ENCODE peak calls at places on chromosomes 16 and 17, in ten cellular contexts. One of them, this sample, is unnamed.

GRCh38 chr17:77316191-77316641 is 175.4 kb downstream of the SEC14L1 start:
- DNase-seq in sigmoid colon: peak; percentile 91
- DNase-seq in transverse colon: peak; percentile 16
- DNase-seq in NB4: no peak
- DNase-seq in CD8-positive, alpha-beta T cell: no peak
- DNase-seq in AG04450: no peak
- DNase-seq in tibial nerve: no peak
- DNase-seq in OCI-LY7: no peak
- DNase-seq in astrocyte: peak; percentile 84
- DNase-seq in astrocyte of the spinal cord: peak; percentile 89
- DNase-seq in this sample: peak; percentile 43

GRCh38 chr17:80738987-80739730 is 194.5 kb downstream of the RPTOR start:
- DNase-seq in sigmoid colon: no peak
- DNase-seq in transverse colon: no peak
- DNase-seq in NB4: no peak
- DNase-seq in CD8-positive, alpha-beta T cell: no peak
- DNase-seq in AG04450: no peak
- DNase-seq in tibial nerve: no peak
- DNase-seq in OCI-LY7: no peak
- DNase-seq in astrocyte: no peak
- DNase-seq in astrocyte of the spinal cord: peak; percentile 37
- DNase-seq in this sample: no peak

GRCh38 chr17:9108166-9108565 is 86.9 kb downstream of the NTN1 start:
- DNase-seq in sigmoid colon: no peak
- DNase-seq in transverse colon: no peak
- DNase-seq in NB4: peak; percentile 48
- DNase-seq in CD8-positive, alpha-beta T cell: no peak
- DNase-seq in AG04450: no peak
- DNase-seq in tibial nerve: no peak
- DNase-seq in OCI-LY7: no peak
- DNase-seq in astrocyte: no peak
- DNase-seq in astrocyte of the spinal cord: no peak
- DNase-seq in this sample: no peak

GRCh38 chr17:78785011-78785662 is 3.1 kb upstream of the CYTH1 start:
- DNase-seq in sigmoid colon: peak; percentile 56
- DNase-seq in transverse colon: no peak
- DNase-seq in NB4: no peak
- DNase-seq in CD8-positive, alpha-beta T cell: no peak
- DNase-seq in AG04450: no peak
- DNase-seq in tibial nerve: no peak
- DNase-seq in OCI-LY7: no peak
- DNase-seq in astrocyte: no peak
- DNase-seq in astrocyte of the spinal cord: no peak
- DNase-seq in this sample: no peak

GRCh38 chr16:8388684-8389083 is 201.6 kb downstream of the TMEM114 start:
- DNase-seq in sigmoid colon: no peak
- DNase-seq in transverse colon: no peak
- DNase-seq in NB4: no peak
- DNase-seq in CD8-positive, alpha-beta T cell: no peak
- DNase-seq in AG04450: no peak
- DNase-seq in tibial nerve: no peak
- DNase-seq in OCI-LY7: no peak
- DNase-seq in astrocyte: no peak
- DNase-seq in astrocyte of the spinal cord: no peak
- DNase-seq in this sample: no peak

GRCh38 chr17:40678902-40679522 is 14.0 kb upstream of the KRT222 start:
- DNase-seq in sigmoid colon: no peak
- DNase-seq in transverse colon: no peak
- DNase-seq in NB4: peak; percentile 4
- DNase-seq in CD8-positive, alpha-beta T cell: no peak
- DNase-seq in AG04450: no peak
- DNase-seq in tibial nerve: no peak
- DNase-seq in OCI-LY7: no peak
- DNase-seq in astrocyte: no peak
- DNase-seq in astrocyte of the spinal cord: no peak
- DNase-seq in this sample: peak; percentile 23

GRCh38 chr17:55649935-55650597 is 72.6 kb downstream of the TMEM100 start:
- DNase-seq in sigmoid colon: no peak
- DNase-seq in transverse colon: no peak
- DNase-seq in NB4: no peak
- DNase-seq in CD8-positive, alpha-beta T cell: no peak
- DNase-seq in AG04450: no peak
- DNase-seq in tibial nerve: no peak
- DNase-seq in OCI-LY7: no peak
- DNase-seq in astrocyte: no peak
- DNase-seq in astrocyte of the spinal cord: no peak
- DNase-seq in this sample: no peak

GRCh38 chr17:70059649-70060048 is 15.4 kb upstream of the KCNJ16 start:
- DNase-seq in sigmoid colon: no peak
- DNase-seq in transverse colon: no peak
- DNase-seq in NB4: no peak
- DNase-seq in CD8-positive, alpha-beta T cell: no peak
- DNase-seq in AG04450: no peak
- DNase-seq in tibial nerve: no peak
- DNase-seq in OCI-LY7: no peak
- DNase-seq in astrocyte: no peak
- DNase-seq in astrocyte of the spinal cord: no peak
- DNase-seq in this sample: no peak

GRCh38 chr16:9665851-9666271 is 516.4 kb downstream of the GRIN2A start:
- DNase-seq in sigmoid colon: no peak
- DNase-seq in transverse colon: peak; percentile 61
- DNase-seq in NB4: no peak
- DNase-seq in CD8-positive, alpha-beta T cell: no peak
- DNase-seq in AG04450: no peak
- DNase-seq in tibial nerve: no peak
- DNase-seq in OCI-LY7: no peak
- DNase-seq in astrocyte: no peak
- DNase-seq in astrocyte of the spinal cord: no peak
- DNase-seq in this sample: peak; percentile 25

GRCh38 chr17:41959336-41960095 is 7.1 kb upstream of the CNP start:
- DNase-seq in sigmoid colon: no peak
- DNase-seq in transverse colon: no peak
- DNase-seq in NB4: peak; percentile 90
- DNase-seq in CD8-positive, alpha-beta T cell: no peak
- DNase-seq in AG04450: peak; percentile 15
- DNase-seq in tibial nerve: no peak
- DNase-seq in OCI-LY7: peak; percentile 61
- DNase-seq in astrocyte: peak; percentile 34
- DNase-seq in astrocyte of the spinal cord: peak; percentile 50
- DNase-seq in this sample: peak; percentile 39

GRCh38 chr17:36524428-36524876 is 10.2 kb downstream of the MYO19 start:
- DNase-seq in sigmoid colon: no peak
- DNase-seq in transverse colon: no peak
- DNase-seq in NB4: no peak
- DNase-seq in CD8-positive, alpha-beta T cell: no peak
- DNase-seq in AG04450: no peak
- DNase-seq in tibial nerve: no peak
- DNase-seq in OCI-LY7: peak; percentile 13
- DNase-seq in astrocyte: peak; percentile 25
- DNase-seq in astrocyte of the spinal cord: no peak
- DNase-seq in this sample: peak; percentile 78

GRCh38 chr17:82751171-82751570 is 694 bp upstream of the TBCD start:
- DNase-seq in sigmoid colon: no peak
- DNase-seq in transverse colon: peak; percentile 22
- DNase-seq in NB4: no peak
- DNase-seq in CD8-positive, alpha-beta T cell: no peak
- DNase-seq in AG04450: no peak
- DNase-seq in tibial nerve: no peak
- DNase-seq in OCI-LY7: no peak
- DNase-seq in astrocyte: peak; percentile 6
- DNase-seq in astrocyte of the spinal cord: no peak
- DNase-seq in this sample: no peak

GRCh38 chr17:28325221-28325620 is 6.2 kb downstream of the TMEM97 start:
- DNase-seq in sigmoid colon: no peak
- DNase-seq in transverse colon: no peak
- DNase-seq in NB4: no peak
- DNase-seq in CD8-positive, alpha-beta T cell: no peak
- DNase-seq in AG04450: no peak
- DNase-seq in tibial nerve: no peak
- DNase-seq in OCI-LY7: no peak
- DNase-seq in astrocyte: no peak
- DNase-seq in astrocyte of the spinal cord: no peak
- DNase-seq in this sample: no peak

GRCh38 chr17:9054146-9054545 is 32.8 kb downstream of the NTN1 start:
- DNase-seq in sigmoid colon: no peak
- DNase-seq in transverse colon: no peak
- DNase-seq in NB4: no peak
- DNase-seq in CD8-positive, alpha-beta T cell: no peak
- DNase-seq in AG04450: no peak
- DNase-seq in tibial nerve: no peak
- DNase-seq in OCI-LY7: no peak
- DNase-seq in astrocyte: no peak
- DNase-seq in astrocyte of the spinal cord: no peak
- DNase-seq in this sample: no peak

GRCh38 chr17:66476014-66476413 is 173.6 kb downstream of the PRKCA start:
- DNase-seq in sigmoid colon: no peak
- DNase-seq in transverse colon: no peak
- DNase-seq in NB4: no peak
- DNase-seq in CD8-positive, alpha-beta T cell: no peak
- DNase-seq in AG04450: no peak
- DNase-seq in tibial nerve: no peak
- DNase-seq in OCI-LY7: no peak
- DNase-seq in astrocyte: no peak
- DNase-seq in astrocyte of the spinal cord: no peak
- DNase-seq in this sample: no peak

GRCh38 chr16:63719926-63720325 is 1401.9 kb downstream of the CDH11 start:
- DNase-seq in sigmoid colon: no peak
- DNase-seq in transverse colon: no peak
- DNase-seq in NB4: no peak
- DNase-seq in CD8-positive, alpha-beta T cell: no peak
- DNase-seq in AG04450: no peak
- DNase-seq in tibial nerve: no peak
- DNase-seq in OCI-LY7: no peak
- DNase-seq in astrocyte: no peak
- DNase-seq in astrocyte of the spinal cord: no peak
- DNase-seq in this sample: no peak

GRCh38 chr16:63714876-63715275 is 1407.0 kb downstream of the CDH11 start:
- DNase-seq in sigmoid colon: no peak
- DNase-seq in transverse colon: no peak
- DNase-seq in NB4: no peak
- DNase-seq in CD8-positive, alpha-beta T cell: no peak
- DNase-seq in AG04450: no peak
- DNase-seq in tibial nerve: no peak
- DNase-seq in OCI-LY7: no peak
- DNase-seq in astrocyte: no peak
- DNase-seq in astrocyte of the spinal cord: no peak
- DNase-seq in this sample: no peak

GRCh38 chr16:63720848-63721247 is 1401.0 kb downstream of the CDH11 start:
- DNase-seq in sigmoid colon: no peak
- DNase-seq in transverse colon: no peak
- DNase-seq in NB4: no peak
- DNase-seq in CD8-positive, alpha-beta T cell: no peak
- DNase-seq in AG04450: no peak
- DNase-seq in tibial nerve: no peak
- DNase-seq in OCI-LY7: peak; percentile 1
- DNase-seq in astrocyte: no peak
- DNase-seq in astrocyte of the spinal cord: no peak
- DNase-seq in this sample: no peak
- TF ChIP-seq CTCF in sigmoid colon: no peak
- TF ChIP-seq CTCF in transverse colon: no peak
- TF ChIP-seq CTCF in NB4: no peak
- TF ChIP-seq CTCF in CD8-positive, alpha-beta T cell: no peak
- TF ChIP-seq CTCF in AG04450: no peak
- TF ChIP-seq CTCF in tibial nerve: no peak
- TF ChIP-seq CTCF in OCI-LY7: peak; percentile 54
- TF ChIP-seq CTCF in astrocyte: no peak
- TF ChIP-seq CTCF in astrocyte of the spinal cord: no peak
- TF ChIP-seq CTCF in this sample: peak; percentile 2

DNA sequence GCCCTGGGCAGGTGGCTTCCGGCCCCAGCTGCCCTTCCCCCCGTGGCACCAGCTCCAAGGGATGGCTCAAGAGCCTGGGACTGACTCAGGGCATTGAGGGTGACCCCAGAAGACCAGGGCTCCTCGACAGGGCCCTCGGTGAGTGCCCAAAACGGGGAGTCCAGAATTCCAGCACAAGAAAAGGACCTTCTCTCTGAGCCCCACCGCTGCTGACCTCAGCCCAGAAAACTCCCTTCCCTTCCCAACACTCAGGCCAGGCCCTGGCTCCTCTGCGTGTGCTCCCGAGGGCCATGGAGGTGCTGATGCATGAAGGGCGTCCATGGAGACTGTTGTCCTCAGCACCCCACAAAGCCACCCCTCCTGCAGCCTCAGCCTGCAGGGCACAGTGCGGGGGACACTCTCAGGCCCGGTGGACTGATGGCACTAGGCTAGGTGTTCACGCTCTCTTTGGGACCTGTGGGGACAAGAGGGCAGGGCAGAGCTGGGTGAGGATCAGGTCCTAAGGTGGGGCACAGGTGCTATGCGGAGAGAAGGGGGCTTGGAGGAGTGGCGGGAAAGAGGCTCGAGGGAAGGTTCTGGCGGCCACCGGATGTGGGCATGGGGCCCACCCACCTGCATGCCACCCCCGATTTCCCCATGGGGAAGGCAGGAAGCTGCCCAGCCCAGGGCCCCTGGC is 4.3 kb upstream of the TSPOAP1 start:
- DNase-seq in sigmoid colon: no peak
- DNase-seq in transverse colon: no peak
- DNase-seq in NB4: peak; percentile 93
- DNase-seq in CD8-positive, alpha-beta T cell: no peak
- DNase-seq in AG04450: no peak
- DNase-seq in tibial nerve: no peak
- DNase-seq in OCI-LY7: peak; percentile 90
- DNase-seq in astrocyte: no peak
- DNase-seq in astrocyte of the spinal cord: no peak
- DNase-seq in this sample: no peak
- H3K4me3 ChIP-seq in sigmoid colon: no peak overlapping the region
- H3K4me3 ChIP-seq in transverse colon: peak overlapping the region; percentile 42
- H3K4me3 ChIP-seq in NB4: peak overlapping the region; percentile 81
- H3K4me3 ChIP-seq in CD8-positive, alpha-beta T cell: peak overlapping the region; percentile 90
- H3K4me3 ChIP-seq in AG04450: no peak overlapping the region
- H3K4me3 ChIP-seq in tibial nerve: no peak overlapping the region
- H3K4me3 ChIP-seq in OCI-LY7: peak overlapping the region; percentile 98
- H3K4me3 ChIP-seq in astrocyte: no peak overlapping the region
- H3K4me3 ChIP-seq in astrocyte of the spinal cord: no peak overlapping the region
- H3K4me3 ChIP-seq in this sample: no peak overlapping the region

GRCh38 chr17:7897773-7898172 is 9.2 kb downstream of the CHD3 start:
- DNase-seq in sigmoid colon: no peak
- DNase-seq in transverse colon: peak; percentile 27
- DNase-seq in NB4: peak; percentile 46
- DNase-seq in CD8-positive, alpha-beta T cell: no peak
- DNase-seq in AG04450: no peak
- DNase-seq in tibial nerve: no peak
- DNase-seq in OCI-LY7: no peak
- DNase-seq in astrocyte: no peak
- DNase-seq in astrocyte of the spinal cord: peak; percentile 55
- DNase-seq in this sample: peak; percentile 50
- TF ChIP-seq CTCF in sigmoid colon: peak; percentile 21
- TF ChIP-seq CTCF in transverse colon: peak; percentile 38
- TF ChIP-seq CTCF in NB4: no peak
- TF ChIP-seq CTCF in CD8-positive, alpha-beta T cell: peak; percentile 36
- TF ChIP-seq CTCF in AG04450: peak; percentile 70
- TF ChIP-seq CTCF in tibial nerve: peak; percentile 27
- TF ChIP-seq CTCF in OCI-LY7: peak; percentile 58
- TF ChIP-seq CTCF in astrocyte: peak; percentile 28
- TF ChIP-seq CTCF in astrocyte of the spinal cord: peak; percentile 36
- TF ChIP-seq CTCF in this sample: peak; percentile 39

DNA sequence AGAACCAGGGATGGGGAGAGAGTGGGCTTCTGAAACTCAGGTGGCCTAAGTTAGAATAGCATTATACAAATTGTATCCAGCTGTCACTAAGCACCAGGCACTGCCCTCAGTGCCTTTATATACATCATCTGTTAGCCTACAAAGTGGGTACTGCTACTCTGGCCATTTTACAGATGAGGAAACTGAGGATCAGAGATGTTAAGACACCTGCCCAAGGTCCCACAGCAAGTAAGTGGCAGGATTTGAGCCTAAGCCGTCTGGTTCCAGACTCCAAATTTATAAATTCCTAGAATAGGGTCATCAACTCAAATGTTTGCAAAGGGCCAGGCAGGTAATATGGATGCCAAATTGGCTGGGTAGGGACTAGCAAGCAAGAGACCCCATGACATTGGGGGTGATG is 2.3 kb downstream of the ORAI3 start:
- DNase-seq in sigmoid colon: no peak
- DNase-seq in transverse colon: no peak
- DNase-seq in NB4: no peak
- DNase-seq in CD8-positive, alpha-beta T cell: no peak
- DNase-seq in AG04450: no peak
- DNase-seq in tibial nerve: no peak
- DNase-seq in OCI-LY7: no peak
- DNase-seq in astrocyte: no peak
- DNase-seq in astrocyte of the spinal cord: no peak
- DNase-seq in this sample: no peak
- H3K4me3 ChIP-seq in sigmoid colon: no peak overlapping the region
- H3K4me3 ChIP-seq in transverse colon: no peak overlapping the region
- H3K4me3 ChIP-seq in NB4: no peak overlapping the region
- H3K4me3 ChIP-seq in CD8-positive, alpha-beta T cell: no peak overlapping the region
- H3K4me3 ChIP-seq in AG04450: no peak overlapping the region
- H3K4me3 ChIP-seq in tibial nerve: no peak overlapping the region
- H3K4me3 ChIP-seq in OCI-LY7: no peak overlapping the region
- H3K4me3 ChIP-seq in astrocyte: no peak overlapping the region
- H3K4me3 ChIP-seq in astrocyte of the spinal cord: no peak overlapping the region
- H3K4me3 ChIP-seq in this sample: no peak overlapping the region

This sample was measured in bronchial epithelial cell.